ENCODE peak calls at places on chromosomes 16 and 17, in four cellular contexts. R is stomach, M is heart left ventricle, D is erythroblast. L is an unnamed sample.

GRCh38 chr17:64297467-64298088 is 34.5 kb upstream of the TEX2 start:
- DNase-seq in D (no peak), R (no peak), M (no peak), L (no peak)

GRCh38 chr16:85573696-85574641 is 39.2 kb upstream of the GSE1 start:
- DNase-seq in M (peak; percentile 87), D (peak; percentile 49), R (no peak), L (no peak)

GRCh38 chr17:79664925-79665738 is 54.3 kb upstream of the RBFOX3 start:
- DNase-seq in M (peak; percentile 89), R (peak; percentile 93), D (no peak), L (no peak)

GRCh38 chr16:23392223-23392600 is 60.8 kb downstream of the COG7 start:
- DNase-seq in M (no peak), D (no peak), R (no peak), L (no peak)

GRCh38 chr16:66525396-66526180 is 24.3 kb downstream of the TK2 start:
- DNase-seq in M (no peak), R (no peak), D (peak; percentile 68), L (no peak)

GRCh38 chr17:77863814-77864161 is 94.7 kb upstream of the TNRC6C start:
- DNase-seq in R (no peak), M (peak; percentile 71), D (no peak), L (no peak)

GRCh38 chr16:19837331-19837943 is 47.2 kb downstream of the GPRC5B start:
- DNase-seq in M (no peak), R (no peak), D (no peak), L (no peak)

GRCh38 chr16:9192746-9193145 is 101.3 kb downstream of the HAPSTR1 start:
- DNase-seq in M (no peak), D (no peak), R (no peak), L (peak; percentile 19)

GRCh38 chr17:1697681-1698080 is 12.5 kb downstream of the TLCD2 start:
- DNase-seq in M (no peak), D (no peak), R (no peak), L (no peak)

GRCh38 chr16:10609410-10609774 is 29.0 kb upstream of the EMP2 start:
- DNase-seq in R (no peak), D (no peak), M (no peak), L (peak; percentile 49)

GRCh38 chr17:71033336-71033735 is 864.0 kb downstream of the KCNJ2 start:
- DNase-seq in M (no peak), R (no peak), D (no peak), L (no peak)

GRCh38 chr17:79003661-79004411 is 5.7 kb downstream of the CANT1 start:
- DNase-seq in R (no peak), D (no peak), M (no peak), L (no peak)

GRCh38 chr17:78952706-78953105 is 27.0 kb downstream of the LGALS3BP start:
- DNase-seq in R (no peak), D (no peak), M (no peak), L (no peak)

GRCh38 chr16:51107742-51108141 is 43.3 kb downstream of the SALL1 start:
- DNase-seq in M (no peak), D (no peak), R (no peak), L (no peak)
- TF ChIP-seq POLR2A in M (no peak), D (no peak), R (no peak), L (no peak)

GRCh38 chr17:39199986-39200879 is at the start of gene RPL19:
- DNase-seq in M (peak; percentile 94), D (peak; percentile 96), R (peak; percentile 91), L (peak; percentile 84)
- TF ChIP-seq POLR2A in M (peak; percentile 54), D (peak; percentile 91), R (no peak), L (peak; percentile 93)

DNA sequence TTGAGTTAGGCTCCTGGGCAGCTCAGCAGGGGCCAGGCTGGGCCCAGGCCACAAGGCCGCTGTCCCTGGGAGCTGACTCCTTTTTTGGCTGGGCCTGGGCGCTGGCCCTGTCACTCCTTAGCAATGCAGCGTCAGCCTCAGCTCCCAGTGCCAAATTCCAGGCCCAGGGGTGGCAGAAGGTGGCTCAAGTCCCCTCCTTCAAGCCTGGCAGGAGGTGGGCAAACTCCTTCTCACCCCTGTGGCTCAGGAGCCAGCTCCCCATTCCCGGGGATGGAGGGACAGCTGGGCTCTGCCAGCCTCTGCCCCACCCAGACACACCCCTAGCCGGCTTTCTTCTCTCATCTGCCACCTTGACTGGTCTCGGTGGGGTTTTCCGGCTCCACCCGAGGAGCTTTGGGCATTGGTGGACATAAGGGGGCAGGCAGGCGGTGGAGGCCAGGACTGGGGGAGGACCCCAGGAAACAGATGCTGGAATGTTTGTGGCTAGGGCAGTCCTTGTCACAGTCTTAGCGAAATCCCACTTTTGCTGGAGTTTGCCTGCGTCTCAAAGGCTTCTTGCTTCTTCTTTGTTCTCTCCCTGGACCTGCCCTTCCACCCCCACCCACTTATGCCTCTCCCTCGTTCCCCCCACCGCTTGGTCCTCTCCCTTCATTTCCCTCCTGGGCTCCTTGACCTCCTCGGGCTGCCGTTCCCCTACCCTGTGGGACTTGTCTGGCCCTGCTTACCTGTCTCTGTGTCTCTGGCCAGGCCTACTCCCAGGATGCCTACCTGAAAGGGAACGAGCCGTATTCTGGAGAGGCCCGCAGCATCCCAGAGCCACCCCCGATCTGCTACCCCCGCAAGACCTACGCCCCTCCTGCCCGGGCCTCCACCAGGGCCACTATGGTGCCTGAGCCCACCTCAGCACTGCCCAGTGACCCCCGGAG is 37.4 kb downstream of the ARHGAP23 start:
- DNase-seq in M (peak; percentile 86), R (peak; percentile 42), D (no peak), L (peak; percentile 94)
- TF ChIP-seq POLR2A in M (no peak), R (no peak), D (no peak), L (no peak)

DNA sequence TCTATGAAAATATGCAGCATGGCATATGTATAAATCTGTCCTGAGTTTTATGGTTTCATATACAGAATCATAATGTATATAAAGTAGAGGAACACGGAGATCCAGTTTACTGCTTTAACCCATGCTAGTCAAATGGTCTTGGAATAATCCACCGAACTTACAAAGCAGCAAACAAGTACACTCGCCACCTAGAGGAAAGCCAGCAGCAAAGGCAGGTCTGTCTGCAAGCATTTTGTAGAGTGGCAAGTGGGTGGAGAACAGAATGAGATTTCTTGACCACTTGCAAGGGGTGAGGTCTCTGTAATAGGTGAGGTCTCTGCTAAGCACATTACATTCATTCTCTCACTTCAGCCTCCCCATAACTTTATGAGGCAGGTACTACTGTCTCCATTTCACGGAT is 308.3 kb downstream of the CA10 start:
- DNase-seq in D (no peak), R (no peak), M (no peak), L (no peak)
- TF ChIP-seq POLR2A in D (no peak), R (no peak), M (no peak), L (no peak)

GRCh38 chr16:73669535-73670274 is 621.8 kb upstream of the ZFHX3 start:
- DNase-seq in M (no peak), D (no peak), R (no peak), L (no peak)

GRCh38 chr16:73671102-73671501 is 623.2 kb upstream of the ZFHX3 start:
- DNase-seq in M (no peak), R (no peak), D (no peak), L (no peak)

DNA sequence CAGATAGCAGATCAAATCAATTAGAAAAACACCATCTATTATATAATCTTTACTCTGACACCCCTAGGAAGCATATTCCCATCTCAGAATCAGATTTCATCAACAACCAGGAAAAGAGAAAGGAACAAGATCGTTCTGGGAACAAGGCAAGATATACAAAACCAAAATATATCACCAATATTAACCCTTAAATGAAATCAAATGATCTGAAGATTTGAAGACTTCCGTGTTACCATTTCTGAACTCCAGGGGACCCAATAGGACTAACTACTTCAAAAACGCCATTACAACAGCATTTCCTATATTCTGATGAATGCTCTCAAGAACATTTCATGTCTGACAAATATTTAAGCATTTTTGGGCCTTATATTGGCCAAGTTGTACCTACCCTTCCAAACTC is 624.2 kb upstream of the ZFHX3 start:
- DNase-seq in R (no peak), M (no peak), D (no peak), L (no peak)
- TF ChIP-seq POLR2A in R (no peak), M (no peak), D (no peak), L (no peak)

GRCh38 chr17:3552916-3553315 is 4.7 kb downstream of the TRPV3 start:
- DNase-seq in R (no peak), D (no peak), M (no peak), L (no peak)

GRCh38 chr17:3555189-3555796 is 2.3 kb downstream of the TRPV3 start:
- DNase-seq in R (no peak), D (no peak), M (no peak), L (no peak)

GRCh38 chr17:3556239-3556904 is 1.2 kb downstream of the TRPV3 start:
- DNase-seq in M (no peak), R (no peak), D (no peak), L (no peak)

GRCh38 chr17:3553419-3554401 is 3.9 kb downstream of the TRPV3 start:
- DNase-seq in M (no peak), D (no peak), R (no peak), L (no peak)

GRCh38 chr17:3554440-3554839 is 3.2 kb downstream of the TRPV3 start:
- DNase-seq in R (no peak), D (no peak), M (no peak), L (no peak)
- TF ChIP-seq POLR2A in R (no peak), D (no peak), M (no peak), L (no peak)

DNA sequence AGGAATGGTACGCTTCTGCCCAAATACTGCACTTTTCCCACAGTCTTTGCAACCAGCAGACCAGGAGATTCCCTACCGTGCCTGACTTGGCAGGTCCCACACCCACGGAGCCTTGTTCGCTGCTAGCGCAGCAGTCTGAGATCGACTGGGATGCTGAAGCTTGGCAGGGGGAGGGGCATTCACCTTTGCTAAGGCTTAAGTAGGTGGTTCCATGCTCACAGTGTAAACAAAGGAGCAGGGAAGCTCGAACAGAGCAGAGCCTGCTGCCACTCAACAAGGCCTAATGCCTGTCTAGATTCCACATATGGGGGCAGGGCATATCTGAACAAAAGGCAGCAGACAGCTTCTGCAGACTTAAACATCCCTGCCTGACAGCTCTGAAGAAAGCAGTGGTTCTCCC is 107.2 kb upstream of the TMEM97 start:
- DNase-seq in R (no peak), D (no peak), M (no peak), L (no peak)
- TF ChIP-seq POLR2A in R (no peak), D (no peak), M (no peak), L (no peak)

DNA sequence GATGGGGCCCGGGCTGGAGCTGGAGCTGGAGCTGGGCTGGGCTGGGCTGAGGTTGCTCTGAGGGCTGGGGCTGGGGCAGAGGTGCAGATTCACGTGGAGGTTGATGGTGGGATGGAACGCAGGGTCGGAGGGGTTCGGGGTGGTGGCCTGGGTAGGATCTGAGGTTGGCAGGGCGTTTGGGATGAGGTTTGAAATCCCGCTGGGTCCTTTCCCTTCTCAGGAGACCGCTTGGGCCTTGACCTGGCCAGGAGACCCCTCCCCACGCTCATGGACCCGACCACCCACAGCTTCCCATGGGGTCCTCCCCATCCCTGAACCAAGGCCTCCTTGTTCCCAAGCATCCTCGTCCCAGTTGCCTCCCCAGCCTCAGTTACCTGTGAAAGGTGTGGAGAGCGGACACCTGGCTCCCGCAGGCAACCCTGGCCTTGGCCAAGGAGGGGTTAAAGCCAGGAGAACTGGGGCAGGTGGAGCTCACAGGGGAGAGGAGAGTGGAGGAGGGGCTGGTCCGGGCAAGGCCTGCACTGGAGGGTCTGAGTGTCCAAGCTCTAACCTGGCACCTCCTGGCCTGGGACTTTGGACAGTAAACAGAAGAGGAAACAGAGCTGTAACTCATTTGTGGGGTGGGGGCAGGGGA is at the start of gene ASGR2:
- DNase-seq in D (no peak), R (no peak), M (no peak), L (no peak)
- TF ChIP-seq POLR2A in D (no peak), R (no peak), M (no peak), L (no peak)

GRCh38 chr17:50765454-50766221 is 1.7 kb downstream of the ANKRD40CL start:
- DNase-seq in D (no peak), M (no peak), R (no peak), L (no peak)
- TF ChIP-seq POLR2A in D (no peak), M (no peak), R (no peak), L (no peak)

GRCh38 chr16:67726106-67727034 is 7.3 kb upstream of the GFOD2 start:
- DNase-seq in M (no peak), D (no peak), R (no peak), L (no peak)
- TF ChIP-seq POLR2A in M (no peak), D (no peak), R (no peak), L (no peak)